ENCODE peak calls at places on chromosomes 2 and 18, in eight cellular contexts. V is AG09309; D is Karpas-422; B is H54; R is adipocyte; T is RWPE1; U is CD8-positive, alpha-beta memory T cell; P is foreskin fibroblast. I is an unnamed sample.

GRCh38 chr2:22879009-22879863 is 505.7 kb upstream of the KLHL29 start:
- DNase-seq in V (no peak), D (no peak), B (no peak), R (no peak), T (no peak), U (no peak), P (no peak), I (no peak)

GRCh38 chr2:239463541-239464165 is 62.8 kb upstream of the HDAC4 start:
- DNase-seq in V (no peak), D (no peak), B (no peak), R (no peak), T (no peak), U (no peak), P (no peak), I (no peak)

GRCh38 chr2:184597571-184597980 is 753 bp upstream of the ZNF804A start:
- DNase-seq in V (no peak), D (peak), B (peak), R (peak), T (peak), U (no peak), P (peak), I (no peak)

GRCh38 chr2:210663574-210663973 is 107.2 kb downstream of the CPS1 start:
- DNase-seq in V (peak), D (peak), B (no peak), R (peak), T (peak), U (no peak), P (peak), I (peak)

GRCh38 chr2:18885457-18885856 is 296.1 kb upstream of the NT5C1B start:
- DNase-seq in V (no peak), D (no peak), B (no peak), R (no peak), T (no peak), U (no peak), P (no peak), I (no peak)

GRCh38 chr2:26613241-26614204 is 27.6 kb downstream of the CIB4 start:
- DNase-seq in V (no peak), D (no peak), B (no peak), R (no peak), T (no peak), U (no peak), P (no peak), I (no peak)

GRCh38 chr2:178692845-178693244 is 114.4 kb downstream of the TTN start:
- DNase-seq in V (no peak), D (no peak), B (no peak), R (no peak), T (no peak), U (no peak), P (no peak), I (no peak)

GRCh38 chr18:10490401-10491289 is 35.2 kb upstream of the NAPG start:
- DNase-seq in V (no peak), D (peak), B (no peak), R (no peak), T (no peak), U (peak), P (no peak), I (peak)

GRCh38 chr2:108403494-108403893 is 25.7 kb downstream of the SULT1C4 start:
- DNase-seq in V (peak), D (no peak), B (no peak), R (peak), T (no peak), U (no peak), P (peak), I (no peak)

GRCh38 chr18:24138884-24139616 is at the start of gene CABYR:
- DNase-seq in V (peak), D (no peak), B (peak), R (peak), T (peak), U (peak), P (peak), I (no peak)

GRCh38 chr2:54604771-54605350 is 118.6 kb upstream of the EML6 start:
- DNase-seq in V (no peak), D (no peak), B (no peak), R (no peak), T (no peak), U (no peak), P (no peak), I (no peak)

GRCh38 chr2:122543815-122544214 is 788.4 kb downstream of the TSN start:
- DNase-seq in V (no peak), D (no peak), B (no peak), R (no peak), T (peak), U (no peak), P (peak), I (no peak)

GRCh38 chr2:83594841-83595720 is 864.0 kb downstream of the SUCLG1 start:
- DNase-seq in V (peak), D (no peak), B (no peak), R (peak), T (no peak), U (no peak), P (peak), I (no peak)

GRCh38 chr18:73199151-73199550 is 331.4 kb upstream of the NETO1 start:
- DNase-seq in V (peak), D (no peak), B (no peak), R (peak), T (no peak), U (no peak), P (peak), I (no peak)

GRCh38 chr2:195450537-195451113 is 206.4 kb upstream of the SLC39A10 start:
- DNase-seq in V (no peak), D (no peak), B (no peak), R (no peak), T (no peak), U (no peak), P (no peak), I (no peak)

GRCh38 chr2:212385241-212385640 is 153.4 kb downstream of the ERBB4 start:
- DNase-seq in V (no peak), D (no peak), B (no peak), R (no peak), T (peak), U (no peak), P (no peak), I (no peak)

GRCh38 chr2:67215214-67215613 is 181.9 kb upstream of the ETAA1 start:
- DNase-seq in V (peak), D (peak), B (no peak), R (peak), T (peak), U (no peak), P (peak), I (no peak)

GRCh38 chr2:234422895-234423505 is 73.9 kb downstream of the ARL4C start:
- DNase-seq in V (no peak), D (peak), B (no peak), R (no peak), T (no peak), U (peak), P (no peak), I (no peak)